ENCODE peak calls at places on chromosome 2, in six cellular contexts. Y is stromal cell of bone marrow; F is stimulated activated CD4-positive, alpha-beta T cell treated with anti-CD3 and anti-CD28 coated beads, Interleukin-1b, Interleukin-23, amount 100 ng/mL, for 4 hours; O is neural crest cell; J is iris pigment epithelial cell; P is SW 1271. R is an unnamed sample.

GRCh38 chr2:26805241-26805676 is 19.4 kb downstream of the CENPA start:
- DNase-seq in Y (peak), F (no peak), O (no peak), J (peak), P (peak), R (peak)

GRCh38 chr2:5111581-5111980 is 580.6 kb upstream of the SOX11 start:
- DNase-seq in Y (no peak), F (no peak), O (no peak), J (peak), P (no peak), R (no peak)

GRCh38 chr2:241425368-241425767 is 69.3 kb downstream of the FARP2 start:
- DNase-seq in Y (no peak), F (no peak), O (no peak), J (no peak), P (no peak), R (no peak)

GRCh38 chr2:173590278-173590811 is 235.7 kb downstream of the CDCA7 start:
- DNase-seq in Y (peak), F (no peak), O (no peak), J (peak), P (no peak), R (peak)

GRCh38 chr2:152942940-152943440 is 224.6 kb downstream of the ARL6IP6 start:
- DNase-seq in Y (no peak), F (no peak), O (no peak), J (no peak), P (no peak), R (no peak)

GRCh38 chr2:240814946-240815760 is 4.9 kb downstream of the KIF1A start:
- DNase-seq in Y (no peak), F (no peak), O (no peak), J (no peak), P (no peak), R (no peak)

GRCh38 chr2:99688699-99689098 is 198.9 kb upstream of the REV1 start:
- DNase-seq in Y (no peak), F (no peak), O (no peak), J (no peak), P (no peak), R (no peak)

GRCh38 chr2:45195916-45196315 is 186.7 kb upstream of the SIX2 start:
- DNase-seq in Y (no peak), F (no peak), O (no peak), J (no peak), P (no peak), R (no peak)

GRCh38 chr2:206274434-206275273 is at the start of gene ZDBF2:
- DNase-seq in Y (no peak), F (peak), O (peak), J (peak), P (peak), R (peak)

R was measured in adipocyte.